ENCODE peak calls at places on chromosomes 5 and 9, in four cellular contexts. L is HCT116, P is H1, Z is HL-60. F is an unnamed sample.

GRCh38 chr9:129607026-129607397 is 13.9 kb downstream of the C9orf50 start:
- DNase-seq in L (no peak), P (no peak), Z (no peak), F (no peak)

GRCh38 chr5:124956471-124957029 is 210.1 kb upstream of the ZNF608 start:
- DNase-seq in L (no peak), P (no peak), Z (no peak), F (no peak)

GRCh38 chr5:757931-758697 is 26.4 kb downstream of the ZDHHC11B start:
- DNase-seq in L (no peak), P (peak), Z (no peak), F (no peak)

GRCh38 chr9:134630393-134630790 is 11.2 kb upstream of the COL5A1 start:
- DNase-seq in L (no peak), P (no peak), Z (no peak), F (no peak)

GRCh38 chr5:140214831-140215230 is 39.8 kb downstream of the CYSTM1 start:
- DNase-seq in L (no peak), P (no peak), Z (peak), F (no peak)

GRCh38 chr5:108753877-108754276 is 6.2 kb downstream of the FER start:
- DNase-seq in L (peak), P (no peak), Z (no peak), F (no peak)

GRCh38 chr9:102273952-102274351 is 535.5 kb upstream of the GRIN3A start:
- DNase-seq in L (no peak), P (no peak), Z (no peak), F (no peak)

GRCh38 chr5:172486912-172487311 is 32.6 kb upstream of the SH3PXD2B start:
- DNase-seq in L (no peak), P (no peak), Z (no peak), F (no peak)

GRCh38 chr9:95024097-95024671 is 293.3 kb downstream of the FANCC start:
- DNase-seq in L (no peak), P (no peak), Z (no peak), F (no peak)

GRCh38 chr5:173581408-173582197 is 34.8 kb downstream of the BOD1 start:
- DNase-seq in L (peak), P (peak), Z (peak), F (no peak)

GRCh38 chr5:149452665-149453617 is 73.8 kb upstream of the IL17B start:
- DNase-seq in L (no peak), P (no peak), Z (no peak), F (no peak)

GRCh38 chr9:130284690-130285089 is 19.1 kb downstream of the HMCN2 start:
- DNase-seq in L (no peak), P (no peak), Z (no peak), F (no peak)

GRCh38 chr9:1871486-1872181 is 143.5 kb upstream of the SMARCA2 start:
- DNase-seq in L (no peak), P (no peak), Z (no peak), F (peak)

GRCh38 chr5:161077895-161078566 is 226.0 kb upstream of the ATP10B start:
- DNase-seq in L (no peak), P (no peak), Z (no peak), F (no peak)

GRCh38 chr5:87594566-87594965 is 181.8 kb upstream of the CCNH start:
- DNase-seq in L (no peak), P (no peak), Z (no peak), F (no peak)

GRCh38 chr5:119070578-119070827 is 384 bp upstream of the DMXL1 start:
- DNase-seq in L (no peak), P (no peak), Z (no peak), F (no peak)

GRCh38 chr9:94875300-94876063 is 149.0 kb downstream of the AOPEP start:
- DNase-seq in L (no peak), P (peak), Z (no peak), F (no peak)

GRCh38 chr5:151612689-151613427 is 21.7 kb upstream of the FAT2 start:
- DNase-seq in L (peak), P (no peak), Z (no peak), F (no peak)

GRCh38 chr5:56876325-56876724 is 33.1 kb upstream of the SETD9 start:
- DNase-seq in L (no peak), P (no peak), Z (peak), F (no peak)

GRCh38 chr5:72525816-72526215 is 18.6 kb upstream of the ZNF366 start:
- DNase-seq in L (no peak), P (no peak), Z (peak), F (peak)

GRCh38 chr9:136544549-136545064 is 1.2 kb downstream of the NOTCH1 start:
- DNase-seq in L (no peak), P (no peak), Z (no peak), F (no peak)

GRCh38 chr9:20512636-20513035 is 109.7 kb downstream of the MLLT3 start:
- DNase-seq in L (no peak), P (no peak), Z (no peak), F (no peak)

GRCh38 chr9:20511680-20512079 is 110.6 kb downstream of the MLLT3 start:
- DNase-seq in L (no peak), P (no peak), Z (no peak), F (no peak)

GRCh38 chr9:20509464-20509863 is 112.8 kb downstream of the MLLT3 start:
- DNase-seq in L (no peak), P (no peak), Z (no peak), F (no peak)

GRCh38 chr9:20513126-20513913 is 109.0 kb downstream of the MLLT3 start:
- DNase-seq in L (no peak), P (no peak), Z (no peak), F (no peak)

GRCh38 chr9:20512106-20512505 is 110.2 kb downstream of the MLLT3 start:
- DNase-seq in L (no peak), P (no peak), Z (no peak), F (no peak)
- TF ChIP-seq POLR2AphosphoS5 in L (no peak), P (no peak), Z (no peak), F (no peak)

GRCh38 chr9:11064853-11065252 is 452.1 kb upstream of the PTPRD start:
- DNase-seq in L (no peak), P (no peak), Z (no peak), F (no peak)
- H3K4me3 ChIP-seq in L (no peak), P (no peak), Z (no peak), F (no peak)

GRCh38 chr5:159508344-159508743 is 178.1 kb upstream of the IL12B start:
- DNase-seq in L (no peak), P (no peak), Z (no peak), F (no peak)

GRCh38 chr5:159511570-159511969 is 181.3 kb upstream of the IL12B start:
- DNase-seq in L (no peak), P (no peak), Z (no peak), F (no peak)

GRCh38 chr5:159507661-159508060 is 177.4 kb upstream of the IL12B start:
- DNase-seq in L (no peak), P (no peak), Z (no peak), F (no peak)

GRCh38 chr5:159509002-159509660 is 178.8 kb upstream of the IL12B start:
- DNase-seq in L (no peak), P (no peak), Z (no peak), F (no peak)

DNA sequence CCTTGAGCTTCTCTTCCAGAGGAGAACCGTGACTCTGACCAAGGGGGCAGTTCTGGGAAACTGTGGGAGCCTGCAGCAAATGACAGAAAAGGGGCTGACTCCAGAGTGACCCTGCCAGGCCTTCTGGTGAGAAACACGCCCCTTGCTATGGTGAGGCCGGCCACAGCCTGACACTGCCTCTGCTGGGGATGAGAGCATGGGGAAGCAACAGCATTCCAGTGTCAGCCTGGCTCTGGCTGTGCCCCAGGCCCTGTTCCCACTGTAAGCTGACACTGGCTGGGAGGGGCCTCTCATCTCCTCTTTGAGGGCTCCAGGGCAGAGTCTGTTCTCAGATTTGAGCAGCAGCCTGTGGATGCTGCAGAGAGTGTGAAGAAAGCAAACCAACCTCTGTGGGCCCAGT is 180.0 kb upstream of the IL12B start:
- DNase-seq in L (no peak), P (peak), Z (no peak), F (no peak)
- TF ChIP-seq POLR2AphosphoS5 in L (no peak), P (no peak), Z (no peak), F (no peak)

GRCh38 chr5:131379071-131379538 is 115.3 kb downstream of the CDC42SE2 start:
- DNase-seq in L (no peak), P (no peak), Z (no peak), F (no peak)
- H3K4me3 ChIP-seq in L (no peak), P (no peak), Z (no peak), F (peak)

DNA sequence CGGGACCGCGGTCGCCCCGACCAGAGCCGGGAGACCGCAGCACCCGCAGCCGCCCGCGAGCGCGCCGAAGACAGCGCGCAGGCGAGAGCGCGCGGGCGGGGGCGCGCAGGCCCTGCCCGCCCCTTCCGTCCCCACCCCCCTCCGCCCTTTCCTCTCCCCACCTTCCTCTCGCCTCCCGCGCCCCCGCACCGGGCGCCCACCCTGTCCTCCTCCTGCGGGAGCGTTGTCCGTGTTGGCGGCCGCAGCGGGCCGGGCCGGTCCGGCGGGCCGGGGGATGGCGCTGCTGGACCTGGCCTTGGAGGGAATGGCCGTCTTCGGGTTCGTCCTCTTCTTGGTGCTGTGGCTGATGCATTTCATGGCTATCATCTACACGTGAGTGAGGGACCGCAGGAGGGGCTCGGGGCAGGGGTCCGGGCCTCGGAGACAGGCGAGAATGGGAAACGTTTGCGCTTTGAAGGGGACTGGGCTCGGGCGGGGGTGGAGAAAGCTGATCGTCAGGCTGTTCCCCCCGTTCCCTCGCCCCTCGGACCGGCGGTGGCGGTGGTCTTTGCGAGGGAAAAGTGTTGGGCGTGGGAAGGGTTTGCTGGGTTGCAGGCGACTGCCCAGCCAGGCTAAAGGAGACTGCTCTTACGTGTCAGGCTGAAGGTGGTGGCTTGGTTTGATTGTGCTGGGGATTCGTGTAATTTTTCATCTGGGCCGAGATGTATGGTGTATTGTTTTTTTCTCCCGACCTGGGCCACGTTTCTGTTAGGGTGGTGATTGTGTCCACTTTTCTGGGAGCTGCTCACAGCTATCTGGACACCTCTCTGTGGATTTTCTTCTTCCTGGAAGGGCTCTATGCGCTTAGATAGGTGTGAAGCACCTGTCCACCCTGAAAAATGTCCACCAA is 572 bp downstream of the UGCG start:
- DNase-seq in L (no peak), P (peak), Z (peak), F (no peak)
- TF ChIP-seq POLR2AphosphoS5 in L (no peak), P (no peak), Z (peak), F (no peak)

GRCh38 chr5:110840347-110840960 is 101.6 kb downstream of the SLC25A46 start:
- DNase-seq in L (no peak), P (no peak), Z (no peak), F (no peak)
- H3K4me3 ChIP-seq in L (no peak), P (no peak), Z (no peak), F (no peak)

DNA sequence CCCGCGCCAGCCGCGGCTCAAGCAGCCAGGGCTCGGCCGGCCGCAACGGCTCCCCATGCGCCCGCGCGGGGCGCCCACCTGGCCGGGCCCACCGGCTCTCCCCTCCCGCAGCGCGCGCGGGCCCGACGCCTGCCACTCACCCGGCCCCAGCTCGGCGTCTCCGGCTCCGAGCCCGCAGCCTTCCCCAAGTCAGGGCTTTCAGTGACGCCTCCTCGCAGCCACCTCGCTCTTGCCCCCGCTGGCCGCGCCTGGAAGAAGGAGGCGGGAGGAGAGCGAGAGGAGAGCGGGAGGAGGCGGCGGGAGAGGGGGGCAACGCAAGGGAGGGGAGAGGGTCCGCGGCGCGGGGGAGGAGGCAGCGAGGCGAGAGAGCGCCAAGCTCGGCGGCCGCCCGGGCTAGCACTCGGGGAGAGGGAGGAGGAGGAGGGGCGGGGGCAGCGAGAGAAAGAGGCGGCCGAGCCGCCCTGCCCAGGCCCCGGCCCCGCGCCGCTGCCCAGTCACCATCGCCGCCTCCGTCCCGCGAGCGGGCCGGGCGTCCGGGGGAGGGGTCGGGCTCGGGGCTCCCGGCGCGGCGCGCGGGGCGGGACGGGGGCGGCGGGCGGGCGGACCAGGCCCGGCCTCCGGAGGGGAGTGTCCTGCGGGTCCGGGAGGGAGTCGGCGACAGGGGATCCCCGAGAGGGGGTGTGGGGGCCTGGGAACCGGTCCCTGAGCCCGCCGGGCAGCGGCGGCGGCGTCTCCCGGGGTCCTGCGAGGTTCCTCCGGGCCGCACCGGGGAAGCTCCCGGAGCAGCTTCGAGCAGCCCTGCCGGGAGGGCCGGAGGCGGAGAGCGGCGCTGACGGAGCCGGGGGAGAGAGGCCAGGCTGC is at the start of gene LHFPL2:
- DNase-seq in L (no peak), P (peak), Z (no peak), F (no peak)
- TF ChIP-seq POLR2AphosphoS5 in L (peak), P (no peak), Z (no peak), F (no peak)